ENCODE peak calls at places on chromosomes 4 and X, in six cellular contexts. E is fibroblast of lung, R is neural progenitor cell, P is astrocyte, B is K562, S is HepG2. G is an unnamed sample.

GRCh38 chr4:132809298-132810032 is 339.6 kb upstream of the PCDH10 start:
- DNase-seq in E (no peak), R (peak), P (no peak), B (no peak), S (no peak), G (no peak)

GRCh38 chr4:114087596-114088230 is 108.3 kb upstream of the ARSJ start:
- DNase-seq in E (peak), R (no peak), P (peak), B (no peak), S (no peak), G (no peak)

GRCh38 chr4:119179011-119179410 is 33.5 kb upstream of the USP53 start:
- DNase-seq in E (no peak), R (no peak), P (no peak), B (no peak), S (no peak), G (no peak)

GRCh38 chrX:22534643-22535042 is 261.9 kb downstream of the CBLL2 start:
- DNase-seq in E (peak), R (no peak), P (peak), B (no peak), S (no peak), G (no peak)

GRCh38 chrX:43750248-43750676 is 94.2 kb downstream of the MAOA start:
- DNase-seq in E (peak), R (peak), P (peak), B (peak), S (peak), G (peak)

GRCh38 chr4:138893991-138894390 is 121.6 kb upstream of the NOCT start:
- DNase-seq in E (peak), R (no peak), P (no peak), B (no peak), S (no peak), G (no peak)

GRCh38 chrX:17689971-17690409 is 47.3 kb upstream of the SCML1 start:
- DNase-seq in E (peak), R (peak), P (peak), B (peak), S (peak), G (peak)

GRCh38 chr4:11743236-11743635 is 314.5 kb upstream of the HS3ST1 start:
- DNase-seq in E (peak), R (no peak), P (peak), B (no peak), S (no peak), G (no peak)

GRCh38 chr4:110532901-110533589 is 57.1 kb downstream of the ENPEP start:
- DNase-seq in E (peak), R (no peak), P (peak), B (no peak), S (no peak), G (no peak)

GRCh38 chr4:54902976-54903375 is 222.4 kb downstream of the KDR start:
- DNase-seq in E (no peak), R (no peak), P (no peak), B (no peak), S (no peak), G (no peak)

GRCh38 chr4:149781150-149781549 is 34.5 kb downstream of the IQCM start:
- DNase-seq in E (peak), R (no peak), P (peak), B (no peak), S (no peak), G (no peak)

GRCh38 chr4:185587444-185588161 is 52.3 kb upstream of the PDLIM3 start:
- DNase-seq in E (no peak), R (peak), P (no peak), B (no peak), S (no peak), G (no peak)

GRCh38 chrX:53086464-53086863 is 4.3 kb downstream of the TSPYL2 start:
- DNase-seq in E (no peak), R (no peak), P (no peak), B (no peak), S (no peak), G (no peak)

GRCh38 chr4:70788733-70789132 is 51.0 kb downstream of the GRSF1 start:
- DNase-seq in E (no peak), R (no peak), P (no peak), B (no peak), S (no peak), G (no peak)

GRCh38 chr4:147194107-147194506 is 248.4 kb upstream of the TTC29 start:
- DNase-seq in E (peak), R (no peak), P (no peak), B (no peak), S (no peak), G (no peak)

GRCh38 chr4:185237185-185237584 is 27.8 kb downstream of the SNX25 start:
- DNase-seq in E (no peak), R (no peak), P (no peak), B (no peak), S (no peak), G (no peak)

GRCh38 chrX:153831435-153832150 is 1.2 kb upstream of the PDZD4 start:
- DNase-seq in E (no peak), R (no peak), P (no peak), B (no peak), S (no peak), G (no peak)

GRCh38 chrX:153829549-153829798 is 870 bp downstream of the PDZD4 start:
- DNase-seq in E (no peak), R (no peak), P (no peak), B (no peak), S (no peak), G (no peak)

GRCh38 chrX:153830632-153831434 is 489 bp upstream of the PDZD4 start:
- DNase-seq in E (no peak), R (peak), P (no peak), B (no peak), S (no peak), G (no peak)

GRCh38 chrX:153828723-153829548 is 1.4 kb downstream of the PDZD4 start:
- DNase-seq in E (no peak), R (peak), P (no peak), B (no peak), S (peak), G (no peak)

DNA sequence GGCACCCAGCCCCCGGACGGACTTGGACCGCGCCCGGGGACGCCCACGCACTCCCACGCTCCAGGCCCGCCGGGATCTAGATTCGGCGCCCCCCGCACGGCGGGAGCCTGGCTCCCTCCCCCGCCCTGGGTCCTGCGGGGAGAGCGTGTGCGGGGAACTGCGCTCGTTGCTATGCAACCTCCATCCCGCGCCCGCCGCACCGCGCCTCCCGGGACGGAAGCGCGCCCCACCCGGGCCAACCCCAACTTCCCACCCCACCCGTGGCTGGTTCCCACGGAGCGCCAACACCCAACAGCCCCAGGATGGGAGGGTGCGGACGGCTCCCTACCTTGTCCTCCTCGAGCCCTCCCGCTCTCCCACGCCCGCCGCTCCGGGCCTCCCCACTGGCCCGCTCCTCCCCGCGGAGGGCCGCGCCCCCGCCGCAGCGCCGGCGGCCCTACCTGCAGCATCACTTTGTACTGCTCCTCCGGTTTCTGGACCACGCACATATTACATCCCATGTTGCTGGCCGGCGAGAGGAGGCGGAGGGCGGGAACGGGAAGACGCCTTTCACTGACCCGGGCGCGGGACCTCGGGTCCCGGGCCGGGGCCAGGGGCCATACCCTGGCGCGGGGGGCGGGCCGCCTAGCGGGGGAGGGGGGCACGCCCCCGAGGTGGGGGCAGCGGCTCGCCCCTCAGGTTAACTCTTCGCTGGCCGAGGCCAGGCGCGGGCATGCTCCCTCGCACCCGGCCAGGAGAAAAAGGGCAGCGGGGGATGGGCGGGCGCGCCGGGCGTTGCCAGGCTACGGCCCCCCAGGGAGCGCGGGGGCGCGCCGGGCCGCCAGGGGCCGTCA is at the start of gene PDZD4:
- DNase-seq in E (no peak), R (peak), P (no peak), B (no peak), S (no peak), G (no peak)
- TF ChIP-seq EZH2 in E (peak), R (peak), P (peak), B (no peak), S (no peak), G (no peak)

GRCh38 chr4:26836539-26836938 is 24.1 kb upstream of the STIM2 start:
- DNase-seq in E (no peak), R (peak), P (no peak), B (no peak), S (no peak), G (no peak)

GRCh38 chr4:26839534-26839951 is 21.1 kb upstream of the STIM2 start:
- DNase-seq in E (peak), R (no peak), P (peak), B (peak), S (no peak), G (no peak)

GRCh38 chr4:26839016-26839415 is 21.6 kb upstream of the STIM2 start:
- DNase-seq in E (no peak), R (no peak), P (no peak), B (no peak), S (no peak), G (no peak)

DNA sequence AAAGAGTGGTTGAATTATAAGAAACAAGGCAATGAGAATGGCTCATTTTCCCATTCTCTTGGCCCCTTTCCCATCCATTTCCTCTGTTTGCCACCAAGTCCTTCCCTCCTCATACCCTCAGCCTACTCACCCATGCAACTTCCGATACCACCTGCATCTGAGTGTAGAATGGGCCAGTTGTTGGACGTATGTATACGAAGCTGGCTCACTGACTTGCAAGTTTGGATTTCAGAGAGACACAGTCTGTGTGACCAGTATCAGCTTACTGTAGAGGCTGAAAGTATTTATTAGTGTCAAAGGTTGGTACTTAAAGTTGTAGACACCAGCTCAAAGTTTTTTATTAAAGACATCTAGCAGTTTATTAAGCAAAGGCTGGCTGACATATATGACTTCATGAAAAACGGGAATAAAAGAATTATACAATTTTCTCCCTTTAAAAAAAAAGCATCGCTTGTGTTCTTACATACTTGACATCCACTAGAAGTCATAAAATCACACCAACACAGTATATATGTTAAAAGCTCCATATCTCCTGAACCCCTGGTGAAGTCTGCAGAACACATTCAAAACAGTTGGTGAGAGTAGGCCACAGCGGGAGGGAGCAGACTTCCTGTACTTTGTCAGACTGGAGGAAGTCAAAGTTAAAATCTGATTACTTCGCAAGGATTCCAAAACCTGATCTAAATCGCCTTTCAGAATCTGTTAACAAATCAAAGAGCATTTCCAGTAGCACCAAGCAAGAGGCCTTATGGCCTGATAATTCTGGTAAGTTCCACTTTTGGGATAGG is 22.4 kb upstream of the STIM2 start:
- DNase-seq in E (peak), R (no peak), P (peak), B (no peak), S (no peak), G (peak)
- H3K9ac ChIP-seq in E (no peak), R (no peak), P (no peak), B (no peak), S (no peak), G (no peak)

DNA sequence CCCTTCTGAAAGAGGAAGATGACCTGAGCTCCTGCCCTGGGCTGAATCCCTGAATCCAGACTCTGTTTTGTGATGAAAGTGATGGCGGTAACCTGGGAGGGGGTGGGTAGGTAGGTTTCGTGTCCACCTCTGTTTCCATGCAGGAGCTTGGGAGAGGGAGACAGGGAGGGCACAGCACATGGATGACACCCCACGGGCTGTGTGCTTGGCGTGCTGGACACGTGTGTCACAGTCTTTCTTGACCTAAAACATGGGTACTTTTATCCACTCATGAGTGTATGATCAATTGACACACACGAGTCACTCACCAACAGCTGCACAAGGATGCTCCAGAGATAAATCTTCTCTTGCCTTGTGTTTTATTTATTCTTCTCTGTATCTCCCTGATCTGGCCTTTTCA is 111.5 kb downstream of the DHRSX start:
- DNase-seq in E (no peak), R (no peak), P (no peak), B (no peak), S (no peak), G (no peak)
- TF ChIP-seq EZH2 in E (no peak), R (no peak), P (no peak), B (no peak), S (no peak), G (no peak)

DNA sequence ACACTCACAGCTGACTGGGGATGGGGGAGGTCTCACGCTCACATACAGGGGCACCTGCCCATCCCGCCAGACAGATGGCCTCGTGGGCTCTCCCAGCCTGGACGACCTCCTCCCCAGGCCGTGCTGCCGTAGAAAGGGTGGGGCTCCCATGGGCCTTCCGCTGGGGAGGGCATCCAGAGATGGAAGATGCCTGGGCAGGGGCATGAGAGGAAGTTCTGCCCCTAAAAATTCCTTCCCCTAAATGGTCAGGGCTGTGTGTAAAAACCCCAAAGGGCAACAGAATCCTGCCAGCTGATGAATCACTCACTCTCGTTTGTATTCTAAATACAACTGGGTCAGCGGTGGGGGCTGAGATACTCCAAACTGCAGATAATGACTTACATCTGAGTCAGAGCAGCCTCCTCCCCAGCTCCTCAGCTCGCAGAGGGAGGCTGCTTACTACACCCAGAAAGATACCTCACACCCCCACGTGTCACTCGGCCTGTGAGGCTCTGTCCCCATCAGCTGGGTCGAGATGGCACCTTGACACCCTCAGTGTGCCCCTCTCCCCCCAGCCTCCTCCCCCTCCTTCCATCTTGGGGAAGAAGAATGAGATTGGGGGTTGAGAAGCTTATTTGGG is 10.1 kb downstream of the WDR1 start:
- DNase-seq in E (peak), R (no peak), P (peak), B (peak), S (no peak), G (no peak)
- H3K9ac ChIP-seq in E (peak), R (no peak), P (peak), B (peak), S (no peak), G (no peak)

GRCh38 chr4:121950680-121951569 is 935 bp downstream of the TRPC3 start:
- DNase-seq in E (peak), R (peak), P (no peak), B (no peak), S (no peak), G (no peak)
- TF ChIP-seq EZH2 in E (no peak), R (peak), P (no peak), B (no peak), S (peak), G (no peak)

DNA sequence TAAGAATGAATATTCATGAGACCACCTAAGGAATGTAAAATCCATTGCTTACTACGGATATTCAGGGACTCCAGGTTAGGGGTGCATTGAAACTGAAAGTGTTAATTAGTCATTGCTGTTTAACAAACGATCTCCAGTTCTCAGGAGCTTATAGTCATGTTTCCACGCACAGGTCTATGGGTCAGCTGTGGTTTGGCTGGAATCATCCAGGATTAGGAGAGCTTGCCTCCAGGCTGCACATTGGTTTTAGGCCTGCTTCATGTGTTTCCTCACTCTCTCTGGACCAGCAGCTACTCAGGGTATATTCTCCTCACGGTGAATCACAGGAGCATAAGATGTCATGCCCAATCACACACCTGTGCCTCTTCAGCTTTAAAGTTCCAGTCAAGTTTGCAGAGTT is 98.9 kb downstream of the ATXN3L start:
- DNase-seq in E (peak), R (no peak), P (peak), B (no peak), S (no peak), G (no peak)
- H3K9ac ChIP-seq in E (no peak), R (no peak), P (peak), B (peak), S (no peak), G (no peak)

GRCh38 chr4:37723067-37723466 is 36.9 kb upstream of the RELL1 start:
- DNase-seq in E (no peak), R (no peak), P (no peak), B (no peak), S (no peak), G (no peak)
- TF ChIP-seq EZH2 in E (no peak), R (no peak), P (no peak), B (no peak), S (no peak), G (no peak)

GRCh38 chrX:16394290-16394689 is 227.0 kb downstream of the MAGEB17 start:
- DNase-seq in E (no peak), R (no peak), P (no peak), B (no peak), S (no peak), G (no peak)
- H3K9ac ChIP-seq in E (no peak), R (no peak), P (no peak), B (no peak), S (no peak), G (no peak)

GRCh38 chr4:53682908-53683307 is 91.6 kb upstream of the LNX1 start:
- DNase-seq in E (no peak), R (no peak), P (no peak), B (no peak), S (no peak), G (no peak)
- TF ChIP-seq EZH2 in E (no peak), R (no peak), P (no peak), B (no peak), S (no peak), G (no peak)

DNA sequence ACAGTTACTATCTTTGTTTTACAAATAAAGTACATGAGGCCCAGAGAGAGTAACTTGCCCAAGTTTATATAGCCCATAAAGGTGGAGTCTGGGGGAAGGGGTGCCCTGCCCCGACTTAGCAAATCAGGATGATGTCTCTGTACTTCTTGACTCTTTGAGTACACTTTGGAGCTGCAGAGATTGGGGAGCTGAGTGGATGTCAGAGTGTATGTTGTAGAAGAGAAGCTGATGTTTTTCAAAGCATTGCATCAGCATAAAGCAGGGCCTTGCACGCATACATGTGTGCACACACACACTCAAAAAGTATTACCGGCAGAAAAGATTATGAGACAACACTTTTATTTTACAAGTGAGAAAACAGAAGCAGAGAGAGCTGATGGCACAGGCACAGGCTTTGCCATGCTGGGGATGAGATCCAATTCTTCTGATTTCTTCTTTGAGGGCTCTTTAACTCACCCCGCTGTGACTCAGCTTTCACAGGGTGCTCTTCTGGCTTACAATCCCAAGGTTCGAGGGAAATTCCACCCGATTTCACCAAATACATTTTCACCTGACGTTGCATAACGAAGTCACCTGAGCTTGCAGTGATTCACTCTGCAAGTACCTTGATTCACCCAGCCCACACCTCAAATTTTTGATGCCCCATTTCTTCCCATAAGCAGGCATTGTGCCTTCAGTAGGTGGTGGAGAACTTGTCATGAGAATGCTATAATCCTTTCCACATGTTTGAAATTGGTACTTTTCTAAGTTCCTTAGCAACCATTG is 292.8 kb upstream of the BOD1L1 start:
- DNase-seq in E (no peak), R (no peak), P (no peak), B (no peak), S (no peak), G (no peak)
- H3K9ac ChIP-seq in E (peak), R (no peak), P (peak), B (no peak), S (no peak), G (no peak)